ENCODE peak calls at places on chromosomes 7 and 10, in eight cellular contexts. A, P, S, G, U, V, L and O are unnamed samples.

GRCh38 chr10:44195120-44196007 is 189.5 kb downstream of the CXCL12 start:
- DNase-seq in A (no peak), P (no peak), S (no peak), G (peak), U (no peak), V (no peak), L (peak), O (no peak)

GRCh38 chr10:35133586-35133985 is 6.9 kb downstream of the CREM start:
- DNase-seq in A (no peak), P (no peak), S (no peak), G (no peak), U (no peak), V (no peak), L (no peak), O (no peak)

GRCh38 chr7:2609001-2609411 is 22.8 kb upstream of the TTYH3 start:
- DNase-seq in A (no peak), P (no peak), S (no peak), G (no peak), U (peak), V (peak), L (no peak), O (peak)

GRCh38 chr10:90988802-90989201 is 67.9 kb upstream of the ANKRD1 start:
- DNase-seq in A (no peak), P (no peak), S (no peak), G (no peak), U (no peak), V (no peak), L (no peak), O (no peak)

GRCh38 chr10:89555688-89556445 is 20.5 kb upstream of the SLC16A12 start:
- DNase-seq in A (no peak), P (no peak), S (no peak), G (no peak), U (no peak), V (no peak), L (no peak), O (no peak)

GRCh38 chr7:44547536-44548221 is 6.5 kb upstream of the NPC1L1 start:
- DNase-seq in A (no peak), P (no peak), S (no peak), G (no peak), U (no peak), V (no peak), L (no peak), O (no peak)

GRCh38 chr10:99353182-99353581 is 24.0 kb downstream of the CNNM1 start:
- DNase-seq in A (no peak), P (no peak), S (no peak), G (no peak), U (no peak), V (no peak), L (no peak), O (no peak)

GRCh38 chr10:93580824-93581223 is 14.4 kb downstream of the FFAR4 start:
- DNase-seq in A (peak), P (no peak), S (no peak), G (no peak), U (peak), V (peak), L (no peak), O (no peak)

GRCh38 chr10:100779329-100779728 is 33.9 kb downstream of the PAX2 start:
- DNase-seq in A (no peak), P (no peak), S (no peak), G (no peak), U (no peak), V (no peak), L (no peak), O (no peak)

GRCh38 chr10:101919026-101919784 is 75.6 kb upstream of the KCNIP2 start:
- DNase-seq in A (no peak), P (no peak), S (no peak), G (no peak), U (no peak), V (no peak), L (no peak), O (no peak)

GRCh38 chr10:77456414-77456813 is 181.2 kb downstream of the KCNMA1 start:
- DNase-seq in A (no peak), P (no peak), S (no peak), G (no peak), U (no peak), V (no peak), L (no peak), O (no peak)

GRCh38 chr10:100485841-100486495 is 23.2 kb downstream of the WNT8B start:
- DNase-seq in A (peak), P (no peak), S (no peak), G (no peak), U (peak), V (no peak), L (no peak), O (no peak)

GRCh38 chr10:123783296-123783695 is 108.3 kb downstream of the CPXM2 start:
- DNase-seq in A (no peak), P (no peak), S (no peak), G (no peak), U (no peak), V (no peak), L (no peak), O (no peak)

GRCh38 chr7:70598976-70599375 is 533.0 kb upstream of the GALNT17 start:
- DNase-seq in A (no peak), P (no peak), S (no peak), G (no peak), U (no peak), V (no peak), L (no peak), O (no peak)